ENCODE peak calls at places on chromosomes 1 and 21, in four cellular contexts. Y is IMR-90, P is breast epithelium, B is endothelial cell of umbilical vein. N is an unnamed sample.

GRCh38 chr1:43620956-43621355 is 29.0 kb upstream of the KDM4A start:
- DNase-seq in Y (no peak), P (no peak), B (no peak), N (no peak)

GRCh38 chr1:9351654-9352271 is 59.1 kb downstream of the SPSB1 start:
- DNase-seq in Y (no peak), P (no peak), B (no peak), N (no peak)

GRCh38 chr1:214429951-214430742 is 121.3 kb downstream of the PTPN14 start:
- DNase-seq in Y (peak; percentile 61), P (no peak), B (no peak), N (no peak)

GRCh38 chr1:102172200-102172599 is 175.5 kb upstream of the OLFM3 start:
- DNase-seq in Y (no peak), P (no peak), B (no peak), N (no peak)

GRCh38 chr1:116167625-116168276 is 56.6 kb downstream of the MAB21L3 start:
- DNase-seq in Y (no peak), P (no peak), B (peak; percentile 13), N (no peak)

GRCh38 chr1:224544276-224544675 is 71.8 kb upstream of the CNIH3 start:
- DNase-seq in Y (peak; percentile 47), P (no peak), B (peak; percentile 49), N (no peak)

GRCh38 chr1:29122662-29122986 is 1.1 kb downstream of the TMEM200B start:
- DNase-seq in Y (peak; percentile 67), P (no peak), B (peak; percentile 19), N (peak; percentile 95)

GRCh38 chr1:238606896-238607295 is 716.2 kb upstream of the ZP4 start:
- DNase-seq in Y (peak; percentile 47), P (no peak), B (no peak), N (no peak)

GRCh38 chr1:161094481-161094880 is 3.7 kb upstream of the KLHDC9 start:
- DNase-seq in Y (no peak), P (peak; percentile 16), B (no peak), N (peak; percentile 58)

GRCh38 chr1:27116210-27116609 is 38.7 kb downstream of the SLC9A1 start:
- DNase-seq in Y (no peak), P (no peak), B (no peak), N (no peak)

GRCh38 chr1:76066390-76066789 is 8.2 kb upstream of the ST6GALNAC3 start:
- DNase-seq in Y (peak; percentile 67), P (no peak), B (peak; percentile 39), N (no peak)

GRCh38 chr1:55685560-55685959 is 470.4 kb upstream of the USP24 start:
- DNase-seq in Y (no peak), P (no peak), B (no peak), N (peak; percentile 75)

GRCh38 chr1:182615468-182616129 is 11.4 kb upstream of the RGS16 start:
- DNase-seq in Y (no peak), P (peak; percentile 55), B (peak; percentile 32), N (peak; percentile 93)

GRCh38 chr1:163410073-163410522 is 88.3 kb downstream of the NUF2 start:
- DNase-seq in Y (peak; percentile 56), P (no peak), B (peak; percentile 66), N (no peak)

GRCh38 chr1:7335224-7335879 is 435.7 kb upstream of the VAMP3 start:
- DNase-seq in Y (peak; percentile 76), P (no peak), B (no peak), N (peak; percentile 12)

GRCh38 chr1:87629673-87630072 is 301.0 kb downstream of the LMO4 start:
- DNase-seq in Y (no peak), P (no peak), B (no peak), N (no peak)

GRCh38 chr1:21886486-21887215 is 50.5 kb downstream of the HSPG2 start:
- DNase-seq in Y (no peak), P (no peak), B (no peak), N (no peak)

GRCh38 chr1:85065550-85065949 is 17.2 kb upstream of the MCOLN3 start:
- DNase-seq in Y (no peak), P (no peak), B (no peak), N (no peak)

GRCh38 chr1:112308716-112309115 is 87.3 kb upstream of the CTTNBP2NL start:
- DNase-seq in Y (no peak), P (no peak), B (no peak), N (no peak)

GRCh38 chr1:189117072-189117770 is 1360.4 kb downstream of the BRINP3 start:
- DNase-seq in Y (no peak), P (no peak), B (no peak), N (no peak)

GRCh38 chr1:41447995-41448770 is 36.3 kb downstream of the EDN2 start:
- DNase-seq in Y (no peak), P (no peak), B (no peak), N (no peak)

GRCh38 chr1:231000639-231001038 is 21.7 kb downstream of the ARV1 start:
- DNase-seq in Y (no peak), P (no peak), B (no peak), N (no peak)

GRCh38 chr1:38860464-38860816 is 868 bp upstream of the RRAGC start:
- DNase-seq in Y (peak; percentile 4), P (no peak), B (peak; percentile 40), N (no peak)

GRCh38 chr1:51516639-51517158 is 2.4 kb downstream of the EPS15 start:
- DNase-seq in Y (peak; percentile 13), P (no peak), B (peak; percentile 14), N (no peak)

GRCh38 chr1:191963781-191964455 is 194.3 kb upstream of the RGS18 start:
- DNase-seq in Y (peak; percentile 15), P (no peak), B (peak; percentile 53), N (no peak)

GRCh38 chr1:217332426-217333065 is 298.3 kb downstream of the GPATCH2 start:
- DNase-seq in Y (no peak), P (no peak), B (no peak), N (no peak)

GRCh38 chr1:60958001-60958400 is 124.4 kb upstream of the NFIA start:
- DNase-seq in Y (no peak), P (no peak), B (peak; percentile 81), N (no peak)

GRCh38 chr1:145960468-145961108 is 2.8 kb upstream of the LIX1L start:
- DNase-seq in Y (peak; percentile 51), P (peak; percentile 55), B (peak; percentile 72), N (peak; percentile 63)
- TF ChIP-seq POLR2A in Y (peak; percentile 37), P (peak; percentile 43), B (no peak), N (no peak)

GRCh38 chr1:174161813-174162212 is 2.5 kb downstream of the RABGAP1L start:
- DNase-seq in Y (no peak), P (no peak), B (no peak), N (no peak)

GRCh38 chr1:174167404-174167803 is 8.1 kb downstream of the RABGAP1L start:
- DNase-seq in Y (no peak), P (no peak), B (no peak), N (no peak)

GRCh38 chr1:174169342-174169741 is 10.0 kb downstream of the RABGAP1L start:
- DNase-seq in Y (no peak), P (no peak), B (no peak), N (no peak)

GRCh38 chr1:174166530-174167328 is 7.4 kb downstream of the RABGAP1L start:
- DNase-seq in Y (no peak), P (no peak), B (no peak), N (no peak)

GRCh38 chr1:174165471-174166137 is 6.3 kb downstream of the RABGAP1L start:
- DNase-seq in Y (no peak), P (no peak), B (no peak), N (no peak)
- TF ChIP-seq CTCF in Y (no peak), P (no peak), B (no peak), N (no peak)

DNA sequence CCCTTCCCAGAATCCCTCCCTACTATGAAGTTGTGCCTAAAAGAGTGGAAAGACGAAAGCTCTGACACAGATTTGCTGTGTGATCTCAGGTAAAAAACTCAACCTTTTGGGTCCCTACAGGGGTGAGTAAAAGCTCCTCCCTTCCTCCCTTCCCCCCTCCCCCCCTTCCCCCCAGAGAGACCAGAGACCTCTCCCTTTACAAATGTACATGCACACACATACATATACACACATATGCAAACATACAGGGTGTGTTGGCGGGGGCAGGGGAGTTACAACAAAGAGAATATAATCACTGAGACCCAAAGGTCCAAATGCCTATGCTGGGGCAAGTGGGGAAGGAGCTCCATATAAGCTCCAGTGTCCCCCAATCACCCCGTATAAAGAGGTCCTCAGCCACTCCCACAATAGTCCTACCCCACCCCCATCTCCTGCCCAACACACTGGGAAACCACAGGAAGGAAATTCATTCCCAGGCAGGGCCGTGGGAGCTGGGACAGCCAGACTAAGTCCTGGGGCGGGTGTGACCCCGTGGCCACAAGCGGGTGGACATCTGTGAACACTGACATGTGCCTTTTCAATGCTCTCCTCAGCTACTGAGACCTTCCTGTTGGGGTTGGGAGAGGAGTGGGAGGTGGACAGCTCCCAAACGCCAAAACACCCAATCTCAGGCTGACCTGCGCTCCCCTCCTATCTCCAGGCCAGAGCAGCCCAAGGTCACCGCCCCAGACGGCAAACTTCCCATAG is 2.0 kb downstream of the MEF2D start:
- DNase-seq in Y (peak; percentile 72), P (no peak), B (peak; percentile 86), N (no peak)
- TF ChIP-seq POLR2A in Y (peak; percentile 78), P (no peak), B (peak; percentile 84), N (no peak)

DNA sequence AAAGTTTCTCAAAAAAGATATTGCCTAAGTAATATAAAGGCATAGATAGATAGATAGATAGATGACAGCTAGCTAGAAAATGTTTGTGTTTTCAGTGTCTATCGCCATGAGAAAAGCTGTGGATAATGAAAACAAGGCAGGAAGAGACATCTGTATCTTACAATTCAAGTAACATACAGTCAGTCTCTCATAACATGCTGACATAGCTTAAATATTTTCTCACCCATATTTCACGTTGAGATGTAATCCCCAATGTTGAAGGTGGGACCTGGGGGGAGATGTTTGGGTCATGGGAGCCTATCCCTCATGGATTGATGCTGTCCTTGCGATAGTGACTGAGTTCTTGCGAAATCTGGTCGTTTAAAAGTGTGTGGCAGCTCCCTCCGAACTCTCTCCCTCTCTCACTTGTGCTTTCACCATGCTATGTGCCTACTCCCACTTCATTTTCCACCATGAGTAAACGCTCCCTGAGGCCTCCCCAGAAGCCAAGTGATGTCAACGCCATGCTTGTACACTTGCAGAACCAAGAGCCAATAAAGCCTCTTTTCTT is 856.8 kb upstream of the ADAMTS5 start:
- DNase-seq in Y (no peak), P (no peak), B (no peak), N (no peak)
- TF ChIP-seq CTCF in Y (no peak), P (no peak), B (no peak), N (no peak)

GRCh38 chr21:45351061-45351460 is 53.9 kb upstream of the COL18A1 start:
- DNase-seq in Y (no peak), P (no peak), B (no peak), N (no peak)
- TF ChIP-seq POLR2A in Y (no peak), P (no peak), B (no peak), N (no peak)

GRCh38 chr1:26110731-26111529 is 694 bp upstream of the PDIK1L start:
- DNase-seq in Y (peak; percentile 54), P (peak; percentile 68), B (peak; percentile 66), N (peak; percentile 60)
- TF ChIP-seq CTCF in Y (no peak), P (no peak), B (no peak), N (no peak)